ENCODE peak calls at places on chromosomes 2 and 18, in ten cellular contexts. Q, K, I, A, F, B, H, Y, V and N are unnamed samples.

GRCh38 chr2:221518201-221518936 is 53.7 kb downstream of the EPHA4 start:
- DNase-seq in Q (no peak), K (peak), I (no peak), A (no peak), F (peak), B (no peak), H (no peak), Y (no peak), V (no peak), N (no peak)

GRCh38 chr2:153940511-153940910 is 68.8 kb downstream of the GALNT13 start:
- DNase-seq in Q (no peak), K (no peak), I (no peak), A (peak), F (peak), B (no peak), H (no peak), Y (no peak), V (no peak), N (no peak)

GRCh38 chr2:23486676-23487075 is 101.7 kb downstream of the KLHL29 start:
- DNase-seq in Q (no peak), K (no peak), I (peak), A (no peak), F (peak), B (no peak), H (no peak), Y (no peak), V (peak), N (no peak)

GRCh38 chr2:27888790-27889189 is 1.4 kb downstream of the RBKS start:
- DNase-seq in Q (no peak), K (no peak), I (no peak), A (no peak), F (peak), B (no peak), H (no peak), Y (no peak), V (no peak), N (no peak)

GRCh38 chr2:72561621-72562318 is 264.1 kb downstream of the EXOC6B start:
- DNase-seq in Q (no peak), K (no peak), I (no peak), A (peak), F (peak), B (no peak), H (no peak), Y (no peak), V (no peak), N (no peak)

GRCh38 chr18:77650799-77651385 is 401.2 kb downstream of the GALR1 start:
- DNase-seq in Q (no peak), K (peak), I (peak), A (peak), F (peak), B (peak), H (peak), Y (peak), V (peak), N (peak)

GRCh38 chr18:47730795-47731194 is 199.7 kb downstream of the SMAD2 start:
- DNase-seq in Q (no peak), K (no peak), I (no peak), A (no peak), F (no peak), B (no peak), H (no peak), Y (no peak), V (no peak), N (no peak)

GRCh38 chr2:58734365-58734764 is 493.2 kb upstream of the FANCL start:
- DNase-seq in Q (peak), K (no peak), I (no peak), A (peak), F (peak), B (no peak), H (no peak), Y (no peak), V (no peak), N (no peak)

GRCh38 chr2:74148457-74149248 is 941 bp upstream of the BOLA3 start:
- DNase-seq in Q (no peak), K (no peak), I (no peak), A (no peak), F (peak), B (no peak), H (no peak), Y (no peak), V (no peak), N (no peak)

GRCh38 chr18:12886498-12887126 is 2.6 kb upstream of the PTPN2 start:
- DNase-seq in Q (peak), K (peak), I (no peak), A (peak), F (no peak), B (peak), H (no peak), Y (no peak), V (no peak), N (no peak)

GRCh38 chr2:212953170-212953920 is 198.1 kb downstream of the IKZF2 start:
- DNase-seq in Q (no peak), K (no peak), I (no peak), A (no peak), F (no peak), B (peak), H (no peak), Y (peak), V (no peak), N (no peak)

GRCh38 chr18:30613467-30613801 is 429.1 kb downstream of the DSC3 start:
- DNase-seq in Q (no peak), K (no peak), I (no peak), A (no peak), F (no peak), B (no peak), H (no peak), Y (no peak), V (no peak), N (no peak)

DNA sequence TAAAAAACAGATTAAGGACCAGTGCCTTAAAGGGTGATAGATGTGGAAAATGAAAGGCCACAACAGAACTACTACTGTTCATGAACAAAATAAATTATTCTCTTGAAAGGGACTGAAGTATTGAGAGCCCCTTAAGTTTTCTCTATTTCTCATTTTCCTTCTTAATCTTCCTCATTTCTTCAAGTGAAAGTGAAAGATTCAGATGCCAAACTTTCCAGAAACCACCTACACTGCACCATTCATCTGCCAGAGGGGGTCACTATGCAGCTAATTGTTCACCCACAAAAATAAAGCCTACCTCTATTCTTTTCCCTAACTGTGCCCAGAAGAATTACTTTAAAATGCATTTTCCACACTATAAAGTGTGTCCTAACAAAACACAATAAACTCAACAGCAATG is 140.1 kb downstream of the NR4A2 start:
- DNase-seq in Q (no peak), K (no peak), I (no peak), A (no peak), F (no peak), B (no peak), H (no peak), Y (no peak), V (no peak), N (no peak)
- TF ChIP-seq CTCF in Q (no peak), K (no peak), I (peak), A (peak), F (peak), B (peak), H (no peak), Y (no peak), V (no peak), N (no peak)

GRCh38 chr2:203527719-203528118 is 7.4 kb downstream of the RAPH1 start:
- DNase-seq in Q (no peak), K (no peak), I (no peak), A (no peak), F (no peak), B (no peak), H (no peak), Y (no peak), V (no peak), N (no peak)
- TF ChIP-seq CTCF in Q (no peak), K (no peak), I (no peak), A (no peak), F (no peak), B (no peak), H (no peak), Y (no peak), V (no peak), N (no peak)

GRCh38 chr18:22108674-22109073 is 60.7 kb upstream of the GATA6 start:
- DNase-seq in Q (peak), K (peak), I (no peak), A (peak), F (no peak), B (no peak), H (no peak), Y (no peak), V (no peak), N (no peak)
- TF ChIP-seq CTCF in Q (no peak), K (peak), I (peak), A (no peak), F (no peak), B (peak), H (no peak), Y (no peak), V (no peak), N (no peak)

GRCh38 chr2:106561803-106562202 is 74.6 kb downstream of the CD8B2 start:
- DNase-seq in Q (no peak), K (no peak), I (no peak), A (no peak), F (no peak), B (no peak), H (no peak), Y (no peak), V (no peak), N (no peak)

GRCh38 chr2:106560773-106561172 is 73.6 kb downstream of the CD8B2 start:
- DNase-seq in Q (no peak), K (no peak), I (no peak), A (no peak), F (no peak), B (no peak), H (no peak), Y (no peak), V (no peak), N (no peak)

GRCh38 chr2:106562232-106562631 is 75.1 kb downstream of the CD8B2 start:
- DNase-seq in Q (no peak), K (no peak), I (no peak), A (no peak), F (no peak), B (no peak), H (no peak), Y (no peak), V (no peak), N (no peak)

GRCh38 chr2:106561356-106561755 is 74.2 kb downstream of the CD8B2 start:
- DNase-seq in Q (no peak), K (no peak), I (peak), A (no peak), F (no peak), B (no peak), H (no peak), Y (no peak), V (no peak), N (no peak)

GRCh38 chr2:106562826-106563594 is 75.8 kb downstream of the CD8B2 start:
- DNase-seq in Q (peak), K (no peak), I (no peak), A (no peak), F (no peak), B (peak), H (peak), Y (no peak), V (no peak), N (peak)
- TF ChIP-seq CTCF in Q (peak), K (peak), I (peak), A (peak), F (no peak), B (peak), H (no peak), Y (no peak), V (no peak), N (no peak)